ENCODE peak calls at places on chromosome 2, in five cellular contexts. One of them, this sample, is unnamed. For H3K27me3, the result is how much of the 10 kb centered on the place peaks cover.

GRCh38 chr2:140695163-140695562 is 1435.7 kb downstream of the LRP1B start:
- DNase-seq in left ventricle myocardium inferior: no peak
- DNase-seq in MM.1S: no peak
- DNase-seq in cardiac muscle cell: peak
- DNase-seq in tibial nerve: no peak
- DNase-seq in this sample: no peak

GRCh38 chr2:137190411-137191190 is 425.3 kb downstream of the THSD7B start:
- DNase-seq in left ventricle myocardium inferior: peak
- DNase-seq in cardiac muscle cell: no peak
- DNase-seq in tibial nerve: no peak
- DNase-seq in MM.1S: no peak
- DNase-seq in this sample: no peak

GRCh38 chr2:75523313-75524275 is 37.1 kb downstream of the EVA1A start:
- DNase-seq in MM.1S: no peak
- DNase-seq in left ventricle myocardium inferior: no peak
- DNase-seq in tibial nerve: no peak
- DNase-seq in cardiac muscle cell: peak
- DNase-seq in this sample: no peak

GRCh38 chr2:199602271-199602895 is 144.6 kb upstream of the SATB2 start:
- DNase-seq in MM.1S: no peak
- DNase-seq in left ventricle myocardium inferior: no peak
- DNase-seq in cardiac muscle cell: peak
- DNase-seq in tibial nerve: no peak
- DNase-seq in this sample: no peak

GRCh38 chr2:130797493-130798435 is 39.0 kb upstream of the ARHGEF4 start:
- DNase-seq in MM.1S: peak
- DNase-seq in tibial nerve: peak
- DNase-seq in left ventricle myocardium inferior: peak
- DNase-seq in cardiac muscle cell: peak
- DNase-seq in this sample: peak

GRCh38 chr2:158723921-158724802 is 71.0 kb upstream of the DAPL1 start:
- DNase-seq in left ventricle myocardium inferior: no peak
- DNase-seq in cardiac muscle cell: no peak
- DNase-seq in tibial nerve: no peak
- DNase-seq in MM.1S: no peak
- DNase-seq in this sample: no peak

GRCh38 chr2:44548221-44549098 is 186.7 kb downstream of the CAMKMT start:
- DNase-seq in tibial nerve: no peak
- DNase-seq in MM.1S: no peak
- DNase-seq in cardiac muscle cell: no peak
- DNase-seq in left ventricle myocardium inferior: no peak
- DNase-seq in this sample: no peak

GRCh38 chr2:219521066-219521880 is 7.0 kb downstream of the ASIC4 start:
- DNase-seq in cardiac muscle cell: peak
- DNase-seq in tibial nerve: no peak
- DNase-seq in MM.1S: no peak
- DNase-seq in left ventricle myocardium inferior: no peak
- DNase-seq in this sample: peak

GRCh38 chr2:28390857-28391563 is 1.6 kb upstream of the FOSL2 start:
- DNase-seq in MM.1S: peak
- DNase-seq in cardiac muscle cell: peak
- DNase-seq in left ventricle myocardium inferior: peak
- DNase-seq in tibial nerve: peak
- DNase-seq in this sample: peak

GRCh38 chr2:29443086-29443485 is 327.9 kb downstream of the CLIP4 start:
- DNase-seq in tibial nerve: no peak
- DNase-seq in MM.1S: no peak
- DNase-seq in left ventricle myocardium inferior: no peak
- DNase-seq in cardiac muscle cell: no peak
- DNase-seq in this sample: no peak

GRCh38 chr2:127134235-127134634 is 27.3 kb upstream of the BIN1 start:
- DNase-seq in left ventricle myocardium inferior: no peak
- DNase-seq in tibial nerve: no peak
- DNase-seq in cardiac muscle cell: no peak
- DNase-seq in MM.1S: no peak
- DNase-seq in this sample: no peak

GRCh38 chr2:118197011-118197695 is 108.9 kb downstream of the INSIG2 start:
- DNase-seq in cardiac muscle cell: peak
- DNase-seq in left ventricle myocardium inferior: no peak
- DNase-seq in tibial nerve: no peak
- DNase-seq in MM.1S: peak
- DNase-seq in this sample: no peak

GRCh38 chr2:71066856-71067255 is 1.6 kb upstream of the NAGK start:
- DNase-seq in MM.1S: no peak
- DNase-seq in left ventricle myocardium inferior: no peak
- DNase-seq in cardiac muscle cell: no peak
- DNase-seq in tibial nerve: no peak
- DNase-seq in this sample: no peak

GRCh38 chr2:208570851-208571763 is 164.5 kb downstream of the PTH2R start:
- DNase-seq in tibial nerve: no peak
- DNase-seq in cardiac muscle cell: no peak
- DNase-seq in MM.1S: no peak
- DNase-seq in left ventricle myocardium inferior: no peak
- DNase-seq in this sample: no peak

GRCh38 chr2:171342014-171342413 is 91.8 kb downstream of the METTL8 start:
- DNase-seq in cardiac muscle cell: no peak
- DNase-seq in tibial nerve: no peak
- DNase-seq in left ventricle myocardium inferior: no peak
- DNase-seq in MM.1S: peak
- DNase-seq in this sample: no peak

GRCh38 chr2:96759548-96759947 is 1.2 kb upstream of the CNNM4 start:
- DNase-seq in tibial nerve: no peak
- DNase-seq in cardiac muscle cell: no peak
- DNase-seq in MM.1S: no peak
- DNase-seq in left ventricle myocardium inferior: no peak
- DNase-seq in this sample: no peak

GRCh38 chr2:193584001-193584400 is 1389.3 kb upstream of the TMEFF2 start:
- DNase-seq in cardiac muscle cell: peak
- DNase-seq in left ventricle myocardium inferior: no peak
- DNase-seq in tibial nerve: no peak
- DNase-seq in MM.1S: no peak
- DNase-seq in this sample: no peak

GRCh38 chr2:68912732-68913131 is 40.0 kb downstream of the GKN2 start:
- DNase-seq in MM.1S: no peak
- DNase-seq in cardiac muscle cell: no peak
- DNase-seq in tibial nerve: no peak
- DNase-seq in left ventricle myocardium inferior: no peak
- DNase-seq in this sample: no peak

GRCh38 chr2:38698604-38699003 is 32.7 kb downstream of the GALM start:
- DNase-seq in left ventricle myocardium inferior: no peak
- DNase-seq in cardiac muscle cell: no peak
- DNase-seq in tibial nerve: no peak
- DNase-seq in MM.1S: no peak
- DNase-seq in this sample: no peak

GRCh38 chr2:9251154-9252001 is 44.8 kb downstream of the ASAP2 start:
- DNase-seq in left ventricle myocardium inferior: no peak
- DNase-seq in tibial nerve: peak
- DNase-seq in cardiac muscle cell: peak
- DNase-seq in MM.1S: no peak
- DNase-seq in this sample: no peak

GRCh38 chr2:242038928-242039341 is 169.4 kb downstream of the RTP5 start:
- DNase-seq in tibial nerve: no peak
- DNase-seq in MM.1S: no peak
- DNase-seq in left ventricle myocardium inferior: no peak
- DNase-seq in cardiac muscle cell: no peak
- DNase-seq in this sample: no peak

GRCh38 chr2:11583203-11583752 is 49.4 kb downstream of the GREB1 start:
- DNase-seq in MM.1S: no peak
- DNase-seq in left ventricle myocardium inferior: no peak
- DNase-seq in tibial nerve: peak
- DNase-seq in cardiac muscle cell: peak
- DNase-seq in this sample: no peak

GRCh38 chr2:218022131-218022850 is 19.5 kb upstream of the TNS1 start:
- DNase-seq in cardiac muscle cell: no peak
- DNase-seq in MM.1S: no peak
- DNase-seq in tibial nerve: no peak
- DNase-seq in left ventricle myocardium inferior: peak
- DNase-seq in this sample: no peak

GRCh38 chr2:171347158-171347557 is 86.6 kb downstream of the METTL8 start:
- DNase-seq in MM.1S: peak
- DNase-seq in tibial nerve: no peak
- DNase-seq in left ventricle myocardium inferior: no peak
- DNase-seq in cardiac muscle cell: no peak
- DNase-seq in this sample: no peak

GRCh38 chr2:147560810-147561521 is 283.9 kb upstream of the ACVR2A start:
- DNase-seq in tibial nerve: no peak
- DNase-seq in MM.1S: no peak
- DNase-seq in cardiac muscle cell: peak
- DNase-seq in left ventricle myocardium inferior: no peak
- DNase-seq in this sample: no peak

GRCh38 chr2:105409717-105410116 is 10.9 kb upstream of the FHL2 start:
- DNase-seq in tibial nerve: peak
- DNase-seq in MM.1S: no peak
- DNase-seq in cardiac muscle cell: peak
- DNase-seq in left ventricle myocardium inferior: peak
- DNase-seq in this sample: peak

GRCh38 chr2:204022550-204022949 is 86.0 kb downstream of the ICOS start:
- DNase-seq in cardiac muscle cell: no peak
- DNase-seq in left ventricle myocardium inferior: no peak
- DNase-seq in tibial nerve: no peak
- DNase-seq in MM.1S: no peak
- DNase-seq in this sample: no peak

GRCh38 chr2:225668606-225669266 is 269.2 kb downstream of the NYAP2 start:
- DNase-seq in cardiac muscle cell: peak
- DNase-seq in tibial nerve: peak
- DNase-seq in left ventricle myocardium inferior: no peak
- DNase-seq in MM.1S: peak
- DNase-seq in this sample: no peak

GRCh38 chr2:24048662-24049484 is 668 bp upstream of the FKBP1B start:
- DNase-seq in left ventricle myocardium inferior: no peak
- DNase-seq in tibial nerve: no peak
- DNase-seq in MM.1S: no peak
- DNase-seq in cardiac muscle cell: no peak
- DNase-seq in this sample: no peak

GRCh38 chr2:216081487-216082387 is at the start of the genes PECR and TMEM169:
- DNase-seq in tibial nerve: peak
- DNase-seq in cardiac muscle cell: peak
- DNase-seq in MM.1S: peak
- DNase-seq in left ventricle myocardium inferior: peak
- DNase-seq in this sample: peak

GRCh38 chr2:121071058-121071504 is 213.9 kb downstream of the TFCP2L1 start:
- DNase-seq in cardiac muscle cell: peak
- DNase-seq in tibial nerve: peak
- DNase-seq in left ventricle myocardium inferior: peak
- DNase-seq in MM.1S: no peak
- DNase-seq in this sample: peak

GRCh38 chr2:206088248-206088647 is 2.3 kb upstream of the INO80D start:
- DNase-seq in MM.1S: no peak
- DNase-seq in left ventricle myocardium inferior: no peak
- DNase-seq in tibial nerve: no peak
- DNase-seq in cardiac muscle cell: no peak
- DNase-seq in this sample: no peak
- H3K27me3 ChIP-seq in MM.1S: under half
- H3K27me3 ChIP-seq in left ventricle myocardium inferior: under half
- H3K27me3 ChIP-seq in tibial nerve: under half
- H3K27me3 ChIP-seq in cardiac muscle cell: under half
- H3K27me3 ChIP-seq in this sample: under half

DNA sequence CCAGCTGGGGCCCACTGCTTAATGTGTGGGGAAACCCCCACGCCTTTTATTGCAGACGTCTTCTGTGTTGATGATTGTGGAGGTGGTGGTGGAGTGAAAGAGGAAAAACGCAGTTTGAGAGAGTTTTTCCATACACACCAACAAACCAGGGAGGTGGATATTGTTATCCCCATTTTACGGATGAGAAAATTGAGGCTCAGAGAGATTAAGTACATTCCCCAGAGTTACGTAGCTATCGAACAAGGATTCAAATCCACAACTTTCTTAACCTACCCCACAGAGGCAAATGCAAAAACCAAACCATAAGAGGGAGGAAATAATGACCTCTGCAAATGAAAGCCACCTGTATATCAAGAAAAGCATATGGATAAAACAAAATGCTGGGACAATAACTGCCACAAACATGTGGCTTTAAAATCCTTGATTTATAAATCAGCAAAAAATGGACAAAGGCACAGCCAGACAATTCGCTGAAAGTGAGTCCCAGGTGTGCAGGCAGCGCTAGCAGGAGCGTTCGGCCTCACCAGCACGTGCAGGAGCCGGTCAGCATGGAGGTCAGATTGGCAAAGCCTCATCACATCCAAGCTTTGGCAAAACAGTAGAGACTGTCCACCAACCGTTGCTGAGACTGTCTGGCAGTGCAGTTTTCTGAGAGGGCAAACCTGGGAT is 12.6 kb upstream of the RAB17 start:
- DNase-seq in tibial nerve: no peak
- DNase-seq in cardiac muscle cell: no peak
- DNase-seq in left ventricle myocardium inferior: no peak
- DNase-seq in MM.1S: no peak
- DNase-seq in this sample: no peak
- H3K27ac ChIP-seq in tibial nerve: no peak
- H3K27ac ChIP-seq in cardiac muscle cell: no peak
- H3K27ac ChIP-seq in left ventricle myocardium inferior: peak
- H3K27ac ChIP-seq in MM.1S: peak
- H3K27ac ChIP-seq in this sample: peak

DNA sequence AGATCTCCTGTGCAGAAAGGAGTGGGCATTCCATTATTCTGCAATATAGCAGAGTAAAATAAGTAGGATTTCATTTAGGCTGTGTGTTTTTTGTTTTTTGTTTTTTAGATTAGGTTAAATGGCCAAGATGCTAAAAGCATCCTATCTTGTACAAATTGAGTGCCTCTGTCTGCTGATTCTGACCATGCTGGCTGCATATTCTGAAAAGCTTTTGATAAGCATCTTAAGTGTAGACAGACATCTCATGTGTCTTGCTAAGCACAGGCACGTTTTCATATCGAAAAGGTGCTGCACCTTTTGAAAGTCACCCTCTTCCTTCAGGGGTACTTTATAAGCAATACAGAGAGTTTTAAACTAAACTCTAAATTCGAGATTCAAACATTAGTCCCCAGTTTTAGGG is 74.0 kb upstream of the BCL11A start:
- DNase-seq in left ventricle myocardium inferior: no peak
- DNase-seq in MM.1S: no peak
- DNase-seq in cardiac muscle cell: no peak
- DNase-seq in tibial nerve: no peak
- DNase-seq in this sample: no peak
- H3K27me3 ChIP-seq in left ventricle myocardium inferior: half or more
- H3K27me3 ChIP-seq in MM.1S: under half
- H3K27me3 ChIP-seq in cardiac muscle cell: under half
- H3K27me3 ChIP-seq in tibial nerve: under half
- H3K27me3 ChIP-seq in this sample: under half

GRCh38 chr2:70044290-70045040 is 42.8 kb upstream of the PCBP1 start:
- DNase-seq in cardiac muscle cell: no peak
- DNase-seq in MM.1S: no peak
- DNase-seq in left ventricle myocardium inferior: no peak
- DNase-seq in tibial nerve: no peak
- DNase-seq in this sample: no peak

GRCh38 chr2:70045932-70046331 is 41.3 kb upstream of the PCBP1 start:
- DNase-seq in MM.1S: no peak
- DNase-seq in cardiac muscle cell: no peak
- DNase-seq in tibial nerve: no peak
- DNase-seq in left ventricle myocardium inferior: no peak
- DNase-seq in this sample: no peak

GRCh38 chr2:70046534-70046933 is 40.7 kb upstream of the PCBP1 start:
- DNase-seq in cardiac muscle cell: no peak
- DNase-seq in left ventricle myocardium inferior: no peak
- DNase-seq in tibial nerve: no peak
- DNase-seq in MM.1S: no peak
- DNase-seq in this sample: no peak

GRCh38 chr2:70049261-70049660 is 38.0 kb upstream of the PCBP1 start:
- DNase-seq in cardiac muscle cell: no peak
- DNase-seq in tibial nerve: no peak
- DNase-seq in MM.1S: no peak
- DNase-seq in left ventricle myocardium inferior: no peak
- DNase-seq in this sample: no peak

GRCh38 chr2:70047406-70048033 is 39.8 kb upstream of the PCBP1 start:
- DNase-seq in MM.1S: no peak
- DNase-seq in tibial nerve: no peak
- DNase-seq in left ventricle myocardium inferior: no peak
- DNase-seq in cardiac muscle cell: no peak
- DNase-seq in this sample: no peak
- H3K27ac ChIP-seq in MM.1S: no peak
- H3K27ac ChIP-seq in tibial nerve: no peak
- H3K27ac ChIP-seq in left ventricle myocardium inferior: peak
- H3K27ac ChIP-seq in cardiac muscle cell: no peak
- H3K27ac ChIP-seq in this sample: peak